ENCODE peak calls at places on chromosomes 1 and 21, in five cellular contexts. G, B, A, M and D are unnamed samples.

GRCh38 chr1:47805020-47805419 is 192.2 kb downstream of the TRABD2B start:
- DNase-seq in G (no peak), B (no peak), A (no peak), M (no peak), D (no peak)

GRCh38 chr1:197915797-197916686 is 1.1 kb upstream of the LHX9 start:
- DNase-seq in G (peak), B (peak), A (peak), M (peak), D (peak)

GRCh38 chr1:17922833-17923232 is 167.7 kb downstream of the ACTL8 start:
- DNase-seq in G (peak), B (no peak), A (no peak), M (peak), D (peak)

GRCh38 chr1:153697191-153697872 is 18.8 kb downstream of the NPR1 start:
- DNase-seq in G (no peak), B (no peak), A (peak), M (peak), D (peak)

GRCh38 chr21:36719614-36720013 is 20.7 kb downstream of the SIM2 start:
- DNase-seq in G (no peak), B (no peak), A (peak), M (no peak), D (no peak)

GRCh38 chr1:35506960-35507901 is 50.0 kb downstream of the KIAA0319L start:
- DNase-seq in G (no peak), B (no peak), A (no peak), M (no peak), D (no peak)

GRCh38 chr1:199734186-199734585 is 293.3 kb upstream of the NR5A2 start:
- DNase-seq in G (no peak), B (no peak), A (no peak), M (no peak), D (no peak)

GRCh38 chr1:41538741-41539415 is 54.4 kb upstream of the EDN2 start:
- DNase-seq in G (no peak), B (peak), A (peak), M (no peak), D (no peak)

GRCh38 chr1:37574834-37575479 is 18.2 kb downstream of the DNALI1 start:
- DNase-seq in G (peak), B (no peak), A (no peak), M (peak), D (no peak)

GRCh38 chr1:67162954-67163353 is 3.3 kb upstream of the IL23R start:
- DNase-seq in G (peak), B (no peak), A (no peak), M (no peak), D (no peak)

GRCh38 chr1:238777551-238777950 is 608.8 kb upstream of the CHRM3 start:
- DNase-seq in G (peak), B (no peak), A (no peak), M (no peak), D (no peak)

GRCh38 chr1:151372411-151372934 is at the start of gene SELENBP1:
- DNase-seq in G (peak), B (peak), A (peak), M (peak), D (peak)

GRCh38 chr1:245168090-245168489 is 13.3 kb downstream of the KIF26B start:
- DNase-seq in G (no peak), B (peak), A (no peak), M (no peak), D (peak)

GRCh38 chr1:150789396-150789795 is 18.7 kb downstream of the CTSK start:
- DNase-seq in G (no peak), B (peak), A (no peak), M (no peak), D (no peak)

GRCh38 chr1:98839840-98840239 is 164.8 kb downstream of the PLPPR5 start:
- DNase-seq in G (peak), B (no peak), A (no peak), M (no peak), D (no peak)

GRCh38 chr1:163202833-163203451 is at the start of gene RGS5:
- DNase-seq in G (peak), B (no peak), A (no peak), M (peak), D (no peak)

GRCh38 chr1:109792056-109792831 is 28.5 kb upstream of the EPS8L3 start:
- DNase-seq in G (peak), B (peak), A (peak), M (peak), D (peak)

GRCh38 chr1:184052194-184052559 is 647 bp downstream of the TSEN15 start:
- DNase-seq in G (no peak), B (no peak), A (no peak), M (no peak), D (no peak)

GRCh38 chr1:24714859-24715520 is 30.3 kb upstream of the CLIC4 start:
- DNase-seq in G (peak), B (no peak), A (peak), M (no peak), D (no peak)

GRCh38 chr1:18957136-18957521 is 653 bp upstream of the IFFO2 start:
- DNase-seq in G (no peak), B (no peak), A (peak), M (no peak), D (no peak)

GRCh38 chr1:202214089-202214843 is 20.7 kb downstream of the LGR6 start:
- DNase-seq in G (no peak), B (no peak), A (no peak), M (no peak), D (no peak)

GRCh38 chr21:42748620-42749176 is 95.3 kb downstream of the PDE9A start:
- DNase-seq in G (no peak), B (no peak), A (no peak), M (no peak), D (no peak)

GRCh38 chr1:236239186-236239585 is 42.6 kb downstream of the ERO1B start:
- DNase-seq in G (no peak), B (no peak), A (no peak), M (no peak), D (no peak)